ENCODE peak calls at places on chromosome 17, in seven cellular contexts. One of them, this sample, is unnamed.

GRCh38 chr17:45120558-45120957 is 11.8 kb downstream of the PLCD3 start:
- DNase-seq in CD8-positive, alpha-beta memory T cell: no peak
- DNase-seq in AG04450: no peak
- DNase-seq in A549: no peak
- DNase-seq in heart left ventricle: no peak
- DNase-seq in IMR-90: no peak
- DNase-seq in neural progenitor cell: no peak
- DNase-seq in this sample: no peak

GRCh38 chr17:488993-489757 is 136.6 kb upstream of the RPH3AL start:
- DNase-seq in CD8-positive, alpha-beta memory T cell: no peak
- DNase-seq in AG04450: no peak
- DNase-seq in A549: no peak
- DNase-seq in heart left ventricle: peak
- DNase-seq in IMR-90: peak
- DNase-seq in neural progenitor cell: peak
- DNase-seq in this sample: no peak

GRCh38 chr17:42520540-42520951 is 15.5 kb upstream of the NAGLU start:
- DNase-seq in CD8-positive, alpha-beta memory T cell: no peak
- DNase-seq in AG04450: no peak
- DNase-seq in A549: no peak
- DNase-seq in heart left ventricle: peak
- DNase-seq in IMR-90: no peak
- DNase-seq in neural progenitor cell: peak
- DNase-seq in this sample: no peak

GRCh38 chr17:81393684-81394376 is 1.4 kb upstream of the BAHCC1 start:
- DNase-seq in CD8-positive, alpha-beta memory T cell: no peak
- DNase-seq in AG04450: peak
- DNase-seq in A549: peak
- DNase-seq in heart left ventricle: peak
- DNase-seq in IMR-90: peak
- DNase-seq in neural progenitor cell: peak
- DNase-seq in this sample: peak

GRCh38 chr17:2867441-2868424 is 71.5 kb downstream of the RAP1GAP2 start:
- DNase-seq in CD8-positive, alpha-beta memory T cell: no peak
- DNase-seq in AG04450: peak
- DNase-seq in A549: no peak
- DNase-seq in heart left ventricle: no peak
- DNase-seq in IMR-90: peak
- DNase-seq in neural progenitor cell: peak
- DNase-seq in this sample: no peak

GRCh38 chr17:57995076-57995956 is 7.3 kb upstream of the VEZF1 start:
- DNase-seq in CD8-positive, alpha-beta memory T cell: peak
- DNase-seq in AG04450: peak
- DNase-seq in A549: peak
- DNase-seq in heart left ventricle: peak
- DNase-seq in IMR-90: peak
- DNase-seq in neural progenitor cell: peak
- DNase-seq in this sample: no peak

GRCh38 chr17:17671369-17672119 is 9.7 kb upstream of the RAI1 start:
- DNase-seq in CD8-positive, alpha-beta memory T cell: no peak
- DNase-seq in AG04450: no peak
- DNase-seq in A549: no peak
- DNase-seq in heart left ventricle: no peak
- DNase-seq in IMR-90: no peak
- DNase-seq in neural progenitor cell: no peak
- DNase-seq in this sample: no peak

GRCh38 chr17:82902972-82903874 is 63.4 kb upstream of the ZNF750 start:
- DNase-seq in CD8-positive, alpha-beta memory T cell: no peak
- DNase-seq in AG04450: no peak
- DNase-seq in A549: no peak
- DNase-seq in heart left ventricle: no peak
- DNase-seq in IMR-90: no peak
- DNase-seq in neural progenitor cell: no peak
- DNase-seq in this sample: no peak

GRCh38 chr17:19714542-19715411 is 1.6 kb downstream of the SLC47A2 start:
- DNase-seq in CD8-positive, alpha-beta memory T cell: no peak
- DNase-seq in AG04450: no peak
- DNase-seq in A549: no peak
- DNase-seq in heart left ventricle: no peak
- DNase-seq in IMR-90: no peak
- DNase-seq in neural progenitor cell: no peak
- DNase-seq in this sample: no peak

GRCh38 chr17:80279895-80280294 is 19.2 kb downstream of the RNF213 start:
- DNase-seq in CD8-positive, alpha-beta memory T cell: no peak
- DNase-seq in AG04450: peak
- DNase-seq in A549: no peak
- DNase-seq in heart left ventricle: peak
- DNase-seq in IMR-90: peak
- DNase-seq in neural progenitor cell: no peak
- DNase-seq in this sample: no peak

GRCh38 chr17:3678095-3678820 is 9.6 kb downstream of the EMC6 start:
- DNase-seq in CD8-positive, alpha-beta memory T cell: no peak
- DNase-seq in AG04450: no peak
- DNase-seq in A549: no peak
- DNase-seq in heart left ventricle: no peak
- DNase-seq in IMR-90: peak
- DNase-seq in neural progenitor cell: peak
- DNase-seq in this sample: no peak

GRCh38 chr17:80706454-80706853 is 161.8 kb downstream of the RPTOR start:
- DNase-seq in CD8-positive, alpha-beta memory T cell: no peak
- DNase-seq in AG04450: no peak
- DNase-seq in A549: no peak
- DNase-seq in heart left ventricle: no peak
- DNase-seq in IMR-90: no peak
- DNase-seq in neural progenitor cell: no peak
- DNase-seq in this sample: no peak

GRCh38 chr17:81090361-81091133 is 55.6 kb downstream of the BAIAP2 start:
- DNase-seq in CD8-positive, alpha-beta memory T cell: no peak
- DNase-seq in AG04450: no peak
- DNase-seq in A549: peak
- DNase-seq in heart left ventricle: peak
- DNase-seq in IMR-90: no peak
- DNase-seq in neural progenitor cell: peak
- DNase-seq in this sample: no peak

GRCh38 chr17:48002920-48003685 is 32.2 kb downstream of the CDK5RAP3 start:
- DNase-seq in CD8-positive, alpha-beta memory T cell: no peak
- DNase-seq in AG04450: no peak
- DNase-seq in A549: no peak
- DNase-seq in heart left ventricle: no peak
- DNase-seq in IMR-90: no peak
- DNase-seq in neural progenitor cell: peak
- DNase-seq in this sample: no peak

GRCh38 chr17:17703608-17703919 is 22.3 kb downstream of the RAI1 start:
- DNase-seq in CD8-positive, alpha-beta memory T cell: no peak
- DNase-seq in AG04450: no peak
- DNase-seq in A549: no peak
- DNase-seq in heart left ventricle: no peak
- DNase-seq in IMR-90: no peak
- DNase-seq in neural progenitor cell: no peak
- DNase-seq in this sample: no peak

GRCh38 chr17:28571255-28572122 is at the start of gene PIGS:
- DNase-seq in CD8-positive, alpha-beta memory T cell: peak
- DNase-seq in AG04450: peak
- DNase-seq in A549: peak
- DNase-seq in heart left ventricle: peak
- DNase-seq in IMR-90: peak
- DNase-seq in neural progenitor cell: peak
- DNase-seq in this sample: no peak

GRCh38 chr17:28573521-28573920 is 2.2 kb upstream of the PIGS start:
- DNase-seq in CD8-positive, alpha-beta memory T cell: no peak
- DNase-seq in AG04450: no peak
- DNase-seq in A549: no peak
- DNase-seq in heart left ventricle: no peak
- DNase-seq in IMR-90: no peak
- DNase-seq in neural progenitor cell: no peak
- DNase-seq in this sample: no peak

GRCh38 chr17:28570716-28571254 is 539 bp downstream of the PIGS start:
- DNase-seq in CD8-positive, alpha-beta memory T cell: peak
- DNase-seq in AG04450: no peak
- DNase-seq in A549: peak
- DNase-seq in heart left ventricle: no peak
- DNase-seq in IMR-90: no peak
- DNase-seq in neural progenitor cell: peak
- DNase-seq in this sample: no peak

GRCh38 chr17:28573966-28574480 is 2.7 kb downstream of the ALDOC start:
- DNase-seq in CD8-positive, alpha-beta memory T cell: no peak
- DNase-seq in AG04450: no peak
- DNase-seq in A549: no peak
- DNase-seq in heart left ventricle: no peak
- DNase-seq in IMR-90: no peak
- DNase-seq in neural progenitor cell: no peak
- DNase-seq in this sample: no peak

DNA sequence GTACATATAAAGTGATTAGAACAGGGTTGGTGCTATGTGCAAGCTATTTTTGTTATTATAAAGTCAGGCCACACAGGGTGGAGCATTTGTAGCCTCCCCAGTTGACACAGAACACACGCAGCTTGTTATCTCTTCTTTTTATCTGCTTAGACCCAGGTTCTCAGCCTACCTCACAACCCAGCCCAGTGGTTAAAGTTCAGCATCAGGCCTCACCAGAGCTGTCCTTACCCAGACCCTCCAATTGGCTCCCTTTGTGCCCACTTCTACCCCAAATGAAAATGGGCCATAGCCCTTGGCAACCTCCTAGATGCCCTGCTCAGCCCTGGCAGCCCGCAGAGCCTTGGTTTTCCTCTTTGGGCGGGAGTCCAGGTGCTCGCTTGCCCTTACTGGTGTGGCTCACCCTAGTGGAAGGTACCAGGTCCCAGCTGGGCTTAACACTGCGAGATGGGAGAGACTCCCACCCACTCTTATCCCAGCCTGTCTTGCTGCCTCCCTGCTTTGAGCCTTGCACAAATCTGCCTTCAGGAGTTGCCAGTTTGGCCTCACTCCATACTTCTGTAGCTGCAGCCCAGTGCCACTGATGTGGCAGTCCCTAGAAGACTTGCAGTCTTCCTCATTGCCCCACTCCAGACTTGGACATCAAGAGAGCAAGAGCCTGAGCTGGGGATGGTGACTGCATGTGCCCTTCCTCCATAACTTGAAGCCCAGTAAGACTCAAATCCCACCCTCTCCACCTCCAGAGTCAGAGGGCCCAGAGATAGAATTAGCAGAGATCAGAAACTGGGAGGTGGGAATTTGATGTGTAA is 1.2 kb upstream of the PIGS start:
- DNase-seq in CD8-positive, alpha-beta memory T cell: no peak
- DNase-seq in AG04450: no peak
- DNase-seq in A549: no peak
- DNase-seq in heart left ventricle: no peak
- DNase-seq in IMR-90: no peak
- DNase-seq in neural progenitor cell: no peak
- DNase-seq in this sample: no peak
- H3K27ac ChIP-seq in CD8-positive, alpha-beta memory T cell: peak
- H3K27ac ChIP-seq in AG04450: no peak
- H3K27ac ChIP-seq in A549: no peak
- H3K27ac ChIP-seq in heart left ventricle: no peak
- H3K27ac ChIP-seq in IMR-90: no peak
- H3K27ac ChIP-seq in neural progenitor cell: no peak
- H3K27ac ChIP-seq in this sample: no peak

GRCh38 chr17:78601577-78602190 is 24.5 kb upstream of the DNAH17 start:
- DNase-seq in CD8-positive, alpha-beta memory T cell: no peak
- DNase-seq in AG04450: no peak
- DNase-seq in A549: no peak
- DNase-seq in heart left ventricle: peak
- DNase-seq in IMR-90: no peak
- DNase-seq in neural progenitor cell: no peak
- DNase-seq in this sample: no peak

GRCh38 chr17:78605429-78605828 is 28.2 kb upstream of the DNAH17 start:
- DNase-seq in CD8-positive, alpha-beta memory T cell: no peak
- DNase-seq in AG04450: no peak
- DNase-seq in A549: no peak
- DNase-seq in heart left ventricle: no peak
- DNase-seq in IMR-90: no peak
- DNase-seq in neural progenitor cell: no peak
- DNase-seq in this sample: no peak

GRCh38 chr17:78600181-78600651 is 23.0 kb upstream of the DNAH17 start:
- DNase-seq in CD8-positive, alpha-beta memory T cell: no peak
- DNase-seq in AG04450: no peak
- DNase-seq in A549: no peak
- DNase-seq in heart left ventricle: peak
- DNase-seq in IMR-90: no peak
- DNase-seq in neural progenitor cell: no peak
- DNase-seq in this sample: no peak

GRCh38 chr17:78599419-78599818 is 22.2 kb upstream of the DNAH17 start:
- DNase-seq in CD8-positive, alpha-beta memory T cell: no peak
- DNase-seq in AG04450: no peak
- DNase-seq in A549: no peak
- DNase-seq in heart left ventricle: peak
- DNase-seq in IMR-90: peak
- DNase-seq in neural progenitor cell: no peak
- DNase-seq in this sample: peak

DNA sequence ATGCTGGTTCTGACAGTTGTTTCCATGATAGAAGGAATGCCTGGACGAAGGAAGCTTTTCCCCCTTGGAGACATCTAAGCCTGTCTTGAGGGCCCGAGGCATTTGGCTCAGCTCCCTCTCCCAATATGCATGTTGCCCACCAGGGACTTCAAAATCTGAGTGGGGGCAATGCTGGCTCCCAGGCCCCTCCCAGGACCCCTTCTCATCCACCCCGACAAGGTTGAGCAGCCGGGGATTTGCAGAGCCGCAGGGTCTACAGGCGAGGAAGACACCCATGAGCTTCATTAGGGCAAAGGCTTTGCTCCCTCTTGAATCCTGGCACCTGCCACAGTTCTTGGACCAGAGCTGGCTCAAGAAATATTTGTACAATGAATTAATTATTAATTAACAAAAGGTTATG is 25.1 kb upstream of the DNAH17 start:
- DNase-seq in CD8-positive, alpha-beta memory T cell: no peak
- DNase-seq in AG04450: no peak
- DNase-seq in A549: no peak
- DNase-seq in heart left ventricle: peak
- DNase-seq in IMR-90: no peak
- DNase-seq in neural progenitor cell: no peak
- DNase-seq in this sample: no peak
- H3K27ac ChIP-seq in CD8-positive, alpha-beta memory T cell: no peak
- H3K27ac ChIP-seq in AG04450: no peak
- H3K27ac ChIP-seq in A549: peak
- H3K27ac ChIP-seq in heart left ventricle: no peak
- H3K27ac ChIP-seq in IMR-90: no peak
- H3K27ac ChIP-seq in neural progenitor cell: no peak
- H3K27ac ChIP-seq in this sample: no peak

GRCh38 chr17:60154616-60155426 is 5.0 kb downstream of the CA4 start:
- DNase-seq in CD8-positive, alpha-beta memory T cell: no peak
- DNase-seq in AG04450: no peak
- DNase-seq in A549: no peak
- DNase-seq in heart left ventricle: peak
- DNase-seq in IMR-90: peak
- DNase-seq in neural progenitor cell: no peak
- DNase-seq in this sample: no peak
- H3K27ac ChIP-seq in CD8-positive, alpha-beta memory T cell: no peak
- H3K27ac ChIP-seq in AG04450: no peak
- H3K27ac ChIP-seq in A549: no peak
- H3K27ac ChIP-seq in heart left ventricle: peak
- H3K27ac ChIP-seq in IMR-90: no peak
- H3K27ac ChIP-seq in neural progenitor cell: no peak
- H3K27ac ChIP-seq in this sample: peak

DNA sequence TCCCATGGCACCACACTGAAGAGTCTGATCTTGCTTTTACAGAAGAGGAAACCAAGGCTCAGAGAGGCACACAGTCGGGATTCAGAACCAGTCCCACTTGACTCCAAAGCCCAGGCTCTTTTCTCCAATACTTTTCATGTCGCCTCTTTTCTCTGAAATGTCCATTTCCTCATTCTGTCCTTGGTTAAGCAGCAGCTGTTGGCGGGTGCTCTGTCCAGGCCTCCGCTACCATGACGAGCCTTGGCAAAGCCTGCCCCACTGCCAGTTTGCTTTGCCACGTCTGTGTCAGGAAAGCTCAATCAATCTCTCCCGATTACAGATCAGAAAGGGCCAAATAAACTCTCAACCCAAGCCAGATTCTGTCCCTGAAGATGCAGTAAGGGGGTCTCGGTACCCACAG is 9.1 kb upstream of the CEP295NL start:
- DNase-seq in CD8-positive, alpha-beta memory T cell: no peak
- DNase-seq in AG04450: no peak
- DNase-seq in A549: no peak
- DNase-seq in heart left ventricle: no peak
- DNase-seq in IMR-90: no peak
- DNase-seq in neural progenitor cell: no peak
- DNase-seq in this sample: no peak
- H3K27ac ChIP-seq in CD8-positive, alpha-beta memory T cell: no peak
- H3K27ac ChIP-seq in AG04450: no peak
- H3K27ac ChIP-seq in A549: peak
- H3K27ac ChIP-seq in heart left ventricle: no peak
- H3K27ac ChIP-seq in IMR-90: no peak
- H3K27ac ChIP-seq in neural progenitor cell: no peak
- H3K27ac ChIP-seq in this sample: no peak

This sample was measured in SK-N-MC.